ENCODE peak calls at places on chromosomes 16 and 17, in eight cellular contexts. One of them, this sample, is unnamed. For H3K4me1, the result is how much of the 10 kb centered on the place peaks cover.

GRCh38 chr16:89360760-89361435 is 129.5 kb downstream of the ANKRD11 start:
- DNase-seq in psoas muscle: no peak
- DNase-seq in MM.1S: no peak
- DNase-seq in transverse colon: peak
- DNase-seq in GM23248: no peak
- DNase-seq in pancreas: peak
- DNase-seq in effector memory CD4-positive, alpha-beta T cell: peak
- DNase-seq in HepG2: no peak
- DNase-seq in this sample: peak

GRCh38 chr17:57900991-57901743 is 51.3 kb upstream of the MRPS23 start:
- DNase-seq in GM23248: no peak
- DNase-seq in effector memory CD4-positive, alpha-beta T cell: no peak
- DNase-seq in MM.1S: no peak
- DNase-seq in psoas muscle: no peak
- DNase-seq in pancreas: no peak
- DNase-seq in HepG2: no peak
- DNase-seq in transverse colon: peak
- DNase-seq in this sample: no peak

GRCh38 chr17:2292100-2292499 is 11.5 kb downstream of the SMG6 start:
- DNase-seq in GM23248: peak
- DNase-seq in MM.1S: no peak
- DNase-seq in effector memory CD4-positive, alpha-beta T cell: no peak
- DNase-seq in transverse colon: no peak
- DNase-seq in HepG2: no peak
- DNase-seq in pancreas: no peak
- DNase-seq in psoas muscle: no peak
- DNase-seq in this sample: no peak

GRCh38 chr17:33469911-33470310 is 176.8 kb upstream of the ASIC2 start:
- DNase-seq in GM23248: peak
- DNase-seq in pancreas: no peak
- DNase-seq in transverse colon: peak
- DNase-seq in effector memory CD4-positive, alpha-beta T cell: no peak
- DNase-seq in HepG2: no peak
- DNase-seq in MM.1S: no peak
- DNase-seq in psoas muscle: no peak
- DNase-seq in this sample: peak

GRCh38 chr16:89078172-89078571 is 15.5 kb upstream of the ACSF3 start:
- DNase-seq in transverse colon: no peak
- DNase-seq in HepG2: no peak
- DNase-seq in GM23248: no peak
- DNase-seq in effector memory CD4-positive, alpha-beta T cell: no peak
- DNase-seq in psoas muscle: no peak
- DNase-seq in pancreas: no peak
- DNase-seq in MM.1S: no peak
- DNase-seq in this sample: no peak

GRCh38 chr17:16150251-16150859 is 65.0 kb downstream of the NCOR1 start:
- DNase-seq in effector memory CD4-positive, alpha-beta T cell: no peak
- DNase-seq in MM.1S: no peak
- DNase-seq in pancreas: no peak
- DNase-seq in GM23248: peak
- DNase-seq in psoas muscle: no peak
- DNase-seq in HepG2: no peak
- DNase-seq in transverse colon: no peak
- DNase-seq in this sample: no peak

GRCh38 chr17:12727881-12728280 is 61.4 kb upstream of the ARHGAP44 start:
- DNase-seq in transverse colon: no peak
- DNase-seq in GM23248: no peak
- DNase-seq in HepG2: no peak
- DNase-seq in effector memory CD4-positive, alpha-beta T cell: no peak
- DNase-seq in MM.1S: no peak
- DNase-seq in pancreas: no peak
- DNase-seq in psoas muscle: no peak
- DNase-seq in this sample: no peak

GRCh38 chr16:1561836-1562235 is 28.4 kb downstream of the TMEM204 start:
- DNase-seq in GM23248: no peak
- DNase-seq in psoas muscle: no peak
- DNase-seq in pancreas: no peak
- DNase-seq in HepG2: no peak
- DNase-seq in transverse colon: no peak
- DNase-seq in effector memory CD4-positive, alpha-beta T cell: no peak
- DNase-seq in MM.1S: no peak
- DNase-seq in this sample: no peak

GRCh38 chr17:652310-652709 is 62.3 kb downstream of the VPS53 start:
- DNase-seq in transverse colon: peak
- DNase-seq in psoas muscle: peak
- DNase-seq in pancreas: no peak
- DNase-seq in effector memory CD4-positive, alpha-beta T cell: no peak
- DNase-seq in GM23248: peak
- DNase-seq in HepG2: no peak
- DNase-seq in MM.1S: no peak
- DNase-seq in this sample: no peak

GRCh38 chr17:27663862-27664605 is 33.0 kb downstream of the LGALS9 start:
- DNase-seq in transverse colon: no peak
- DNase-seq in effector memory CD4-positive, alpha-beta T cell: no peak
- DNase-seq in GM23248: no peak
- DNase-seq in psoas muscle: no peak
- DNase-seq in HepG2: no peak
- DNase-seq in MM.1S: no peak
- DNase-seq in pancreas: peak
- DNase-seq in this sample: no peak

GRCh38 chr17:17845046-17845775 is 8.4 kb upstream of the SREBF1 start:
- DNase-seq in pancreas: no peak
- DNase-seq in HepG2: no peak
- DNase-seq in transverse colon: no peak
- DNase-seq in effector memory CD4-positive, alpha-beta T cell: no peak
- DNase-seq in psoas muscle: no peak
- DNase-seq in MM.1S: no peak
- DNase-seq in GM23248: no peak
- DNase-seq in this sample: no peak

GRCh38 chr17:9968881-9969280 is 63.8 kb upstream of the RCVRN start:
- DNase-seq in pancreas: no peak
- DNase-seq in effector memory CD4-positive, alpha-beta T cell: no peak
- DNase-seq in GM23248: peak
- DNase-seq in transverse colon: no peak
- DNase-seq in HepG2: no peak
- DNase-seq in MM.1S: no peak
- DNase-seq in psoas muscle: no peak
- DNase-seq in this sample: no peak

GRCh38 chr16:51382215-51382614 is 231.1 kb upstream of the SALL1 start:
- DNase-seq in GM23248: no peak
- DNase-seq in effector memory CD4-positive, alpha-beta T cell: no peak
- DNase-seq in transverse colon: no peak
- DNase-seq in MM.1S: no peak
- DNase-seq in psoas muscle: no peak
- DNase-seq in pancreas: no peak
- DNase-seq in HepG2: peak
- DNase-seq in this sample: no peak

GRCh38 chr17:19570497-19571151 is 37.0 kb downstream of the SLC47A1 start:
- DNase-seq in pancreas: no peak
- DNase-seq in psoas muscle: no peak
- DNase-seq in HepG2: no peak
- DNase-seq in transverse colon: peak
- DNase-seq in MM.1S: no peak
- DNase-seq in GM23248: no peak
- DNase-seq in effector memory CD4-positive, alpha-beta T cell: no peak
- DNase-seq in this sample: peak

GRCh38 chr17:41792835-41793748 is 6.6 kb upstream of the JUP start:
- DNase-seq in MM.1S: no peak
- DNase-seq in pancreas: peak
- DNase-seq in HepG2: peak
- DNase-seq in GM23248: peak
- DNase-seq in psoas muscle: no peak
- DNase-seq in effector memory CD4-positive, alpha-beta T cell: no peak
- DNase-seq in transverse colon: peak
- DNase-seq in this sample: peak

GRCh38 chr17:57747221-57748017 is 2.3 kb upstream of the CCDC182 start:
- DNase-seq in MM.1S: peak
- DNase-seq in GM23248: peak
- DNase-seq in HepG2: peak
- DNase-seq in pancreas: no peak
- DNase-seq in transverse colon: peak
- DNase-seq in effector memory CD4-positive, alpha-beta T cell: peak
- DNase-seq in psoas muscle: no peak
- DNase-seq in this sample: peak

GRCh38 chr17:82009413-82009812 is 13.3 kb downstream of the CENPX start:
- DNase-seq in psoas muscle: no peak
- DNase-seq in GM23248: no peak
- DNase-seq in pancreas: no peak
- DNase-seq in HepG2: no peak
- DNase-seq in MM.1S: no peak
- DNase-seq in transverse colon: no peak
- DNase-seq in effector memory CD4-positive, alpha-beta T cell: no peak
- DNase-seq in this sample: no peak

GRCh38 chr17:45680360-45680759 is 103.8 kb upstream of the CRHR1 start:
- DNase-seq in effector memory CD4-positive, alpha-beta T cell: no peak
- DNase-seq in psoas muscle: no peak
- DNase-seq in pancreas: no peak
- DNase-seq in transverse colon: no peak
- DNase-seq in GM23248: no peak
- DNase-seq in HepG2: no peak
- DNase-seq in MM.1S: no peak
- DNase-seq in this sample: no peak

GRCh38 chr16:575354-576196 is 5.8 kb downstream of the PIGQ start:
- DNase-seq in HepG2: no peak
- DNase-seq in psoas muscle: no peak
- DNase-seq in pancreas: no peak
- DNase-seq in GM23248: no peak
- DNase-seq in transverse colon: no peak
- DNase-seq in effector memory CD4-positive, alpha-beta T cell: no peak
- DNase-seq in MM.1S: no peak
- DNase-seq in this sample: no peak

GRCh38 chr16:8874388-8874787 is 5.6 kb upstream of the CARHSP1 start:
- DNase-seq in GM23248: peak
- DNase-seq in MM.1S: no peak
- DNase-seq in effector memory CD4-positive, alpha-beta T cell: no peak
- DNase-seq in pancreas: no peak
- DNase-seq in transverse colon: no peak
- DNase-seq in psoas muscle: no peak
- DNase-seq in HepG2: no peak
- DNase-seq in this sample: no peak
- H3K4me1 ChIP-seq in GM23248: under half
- H3K4me1 ChIP-seq in MM.1S: under half
- H3K4me1 ChIP-seq in effector memory CD4-positive, alpha-beta T cell: under half
- H3K4me1 ChIP-seq in pancreas: under half
- H3K4me1 ChIP-seq in transverse colon: under half
- H3K4me1 ChIP-seq in psoas muscle: under half
- H3K4me1 ChIP-seq in HepG2: half or more
- H3K4me1 ChIP-seq in this sample: under half

DNA sequence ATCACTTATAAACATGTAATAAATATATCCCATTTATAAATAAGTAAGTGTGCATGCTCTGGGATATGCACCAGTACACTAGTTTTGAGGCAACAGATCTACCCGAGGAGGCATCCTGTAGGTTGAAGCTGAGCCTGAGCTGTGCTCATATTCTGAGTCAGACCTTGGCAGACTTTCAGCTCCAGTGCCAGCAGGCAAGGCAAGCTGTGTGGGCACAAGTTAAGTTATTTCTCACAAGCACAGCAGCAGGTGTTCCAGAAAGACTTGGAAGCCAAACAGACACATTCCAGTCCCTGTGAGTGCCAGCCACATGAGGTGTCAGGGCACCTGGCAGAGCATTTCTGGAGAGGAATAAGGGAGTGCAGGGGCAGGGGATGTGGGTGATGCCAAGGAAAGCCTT is 1.3 kb upstream of the CLEC19A start:
- DNase-seq in psoas muscle: peak
- DNase-seq in transverse colon: no peak
- DNase-seq in GM23248: peak
- DNase-seq in pancreas: peak
- DNase-seq in HepG2: no peak
- DNase-seq in effector memory CD4-positive, alpha-beta T cell: no peak
- DNase-seq in MM.1S: no peak
- DNase-seq in this sample: peak
- H3K4me3 ChIP-seq in psoas muscle: no peak
- H3K4me3 ChIP-seq in transverse colon: no peak
- H3K4me3 ChIP-seq in GM23248: no peak
- H3K4me3 ChIP-seq in pancreas: no peak
- H3K4me3 ChIP-seq in HepG2: no peak
- H3K4me3 ChIP-seq in effector memory CD4-positive, alpha-beta T cell: no peak
- H3K4me3 ChIP-seq in MM.1S: no peak
- H3K4me3 ChIP-seq in this sample: no peak

GRCh38 chr16:84990782-84991181 is 20.6 kb downstream of the ZDHHC7 start:
- DNase-seq in effector memory CD4-positive, alpha-beta T cell: no peak
- DNase-seq in GM23248: no peak
- DNase-seq in HepG2: no peak
- DNase-seq in transverse colon: no peak
- DNase-seq in MM.1S: no peak
- DNase-seq in pancreas: no peak
- DNase-seq in psoas muscle: no peak
- DNase-seq in this sample: no peak

GRCh38 chr16:84992700-84993075 is 18.6 kb downstream of the ZDHHC7 start:
- DNase-seq in pancreas: no peak
- DNase-seq in effector memory CD4-positive, alpha-beta T cell: no peak
- DNase-seq in GM23248: peak
- DNase-seq in MM.1S: no peak
- DNase-seq in HepG2: no peak
- DNase-seq in psoas muscle: no peak
- DNase-seq in transverse colon: no peak
- DNase-seq in this sample: no peak

GRCh38 chr16:84986879-84987278 is 24.5 kb downstream of the ZDHHC7 start:
- DNase-seq in transverse colon: no peak
- DNase-seq in HepG2: no peak
- DNase-seq in psoas muscle: no peak
- DNase-seq in effector memory CD4-positive, alpha-beta T cell: no peak
- DNase-seq in pancreas: no peak
- DNase-seq in MM.1S: no peak
- DNase-seq in GM23248: no peak
- DNase-seq in this sample: no peak

GRCh38 chr16:84988328-84989080 is 22.8 kb downstream of the ZDHHC7 start:
- DNase-seq in psoas muscle: no peak
- DNase-seq in GM23248: no peak
- DNase-seq in pancreas: no peak
- DNase-seq in effector memory CD4-positive, alpha-beta T cell: no peak
- DNase-seq in HepG2: no peak
- DNase-seq in transverse colon: no peak
- DNase-seq in MM.1S: no peak
- DNase-seq in this sample: no peak

GRCh38 chr16:84989791-84990620 is 21.3 kb downstream of the ZDHHC7 start:
- DNase-seq in HepG2: no peak
- DNase-seq in MM.1S: no peak
- DNase-seq in transverse colon: no peak
- DNase-seq in effector memory CD4-positive, alpha-beta T cell: no peak
- DNase-seq in psoas muscle: no peak
- DNase-seq in GM23248: no peak
- DNase-seq in pancreas: no peak
- DNase-seq in this sample: no peak
- H3K4me1 ChIP-seq in HepG2: under half
- H3K4me1 ChIP-seq in MM.1S: under half
- H3K4me1 ChIP-seq in transverse colon: under half
- H3K4me1 ChIP-seq in effector memory CD4-positive, alpha-beta T cell: under half
- H3K4me1 ChIP-seq in psoas muscle: under half
- H3K4me1 ChIP-seq in GM23248: under half
- H3K4me1 ChIP-seq in pancreas: under half
- H3K4me1 ChIP-seq in this sample: under half

DNA sequence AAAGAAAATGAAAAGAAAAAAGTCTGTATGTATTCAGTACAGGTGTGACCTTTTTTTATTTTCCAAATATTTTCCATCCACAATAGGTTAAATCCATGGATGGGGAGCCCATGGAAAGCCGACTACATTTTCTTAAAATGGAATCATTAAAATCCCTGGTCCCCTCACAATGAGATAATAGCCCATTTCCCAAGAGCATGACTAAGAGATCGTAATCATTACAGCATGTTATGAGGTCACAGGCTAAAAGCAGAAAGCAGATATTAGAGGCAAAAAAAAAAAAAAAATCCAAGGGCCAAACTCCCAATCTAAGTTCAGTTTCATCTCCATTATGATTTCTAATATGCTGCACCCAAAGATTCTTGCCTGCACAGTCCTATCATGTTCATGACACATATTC is 44.7 kb downstream of the CYTH1 start:
- DNase-seq in pancreas: no peak
- DNase-seq in psoas muscle: no peak
- DNase-seq in MM.1S: peak
- DNase-seq in GM23248: peak
- DNase-seq in HepG2: no peak
- DNase-seq in effector memory CD4-positive, alpha-beta T cell: no peak
- DNase-seq in transverse colon: no peak
- DNase-seq in this sample: peak
- H3K4me3 ChIP-seq in pancreas: peak
- H3K4me3 ChIP-seq in psoas muscle: peak
- H3K4me3 ChIP-seq in MM.1S: peak
- H3K4me3 ChIP-seq in GM23248: no peak
- H3K4me3 ChIP-seq in HepG2: no peak
- H3K4me3 ChIP-seq in effector memory CD4-positive, alpha-beta T cell: peak
- H3K4me3 ChIP-seq in transverse colon: peak
- H3K4me3 ChIP-seq in this sample: no peak